ENCODE peak calls at places on chromosome 20, in four cellular contexts. X is IMR-90; J is naive thymus-derived CD4-positive, alpha-beta T cell; C is aorta. T is an unnamed sample.

GRCh38 chr20:21143194-21143890 is 17.5 kb downstream of the KIZ start:
- ATAC-seq in X (no peak), J (no peak), C (no peak), T (no peak)

GRCh38 chr20:8067082-8067481 is 47.5 kb upstream of the TMX4 start:
- ATAC-seq in X (no peak), J (no peak), C (no peak), T (no peak)

GRCh38 chr20:53866787-53867740 is 203.3 kb downstream of the BCAS1 start:
- ATAC-seq in X (peak), J (no peak), C (peak), T (no peak)

GRCh38 chr20:62501801-62502495 is 26.2 kb upstream of the GATA5 start:
- ATAC-seq in X (no peak), J (peak), C (no peak), T (peak)

GRCh38 chr20:38602185-38602581 is 574 bp downstream of the ARHGAP40 start:
- ATAC-seq in X (no peak), J (no peak), C (no peak), T (no peak)

GRCh38 chr20:33299111-33299603 is 16.1 kb downstream of the BPIFB1 start:
- ATAC-seq in X (peak), J (peak), C (no peak), T (peak)

GRCh38 chr20:51432251-51432784 is 110.2 kb downstream of the NFATC2 start:
- ATAC-seq in X (no peak), J (no peak), C (no peak), T (no peak)

GRCh38 chr20:14717124-14718004 is 380.0 kb upstream of the FLRT3 start:
- ATAC-seq in X (no peak), J (no peak), C (no peak), T (no peak)

GRCh38 chr20:13915244-13915643 is 75.2 kb downstream of the SEL1L2 start:
- ATAC-seq in X (no peak), J (no peak), C (no peak), T (no peak)

GRCh38 chr20:50460115-50460607 is 50.0 kb upstream of the PTPN1 start:
- ATAC-seq in X (no peak), J (no peak), C (peak), T (no peak)

GRCh38 chr20:10681466-10681865 is 7.7 kb upstream of the JAG1 start:
- ATAC-seq in X (no peak), J (no peak), C (no peak), T (no peak)

GRCh38 chr20:22428051-22428450 is 156.3 kb downstream of the FOXA2 start:
- ATAC-seq in X (no peak), J (no peak), C (no peak), T (no peak)

GRCh38 chr20:34943808-34944568 is 11.6 kb downstream of the GSS start:
- ATAC-seq in X (no peak), J (no peak), C (no peak), T (no peak)

GRCh38 chr20:43690943-43691598 is 24.2 kb downstream of the MYBL2 start:
- ATAC-seq in X (no peak), J (no peak), C (no peak), T (no peak)

GRCh38 chr20:59013959-59014608 is 5.1 kb upstream of the TUBB1 start:
- ATAC-seq in X (peak), J (peak), C (no peak), T (peak)

GRCh38 chr20:53699085-53699717 is 105.6 kb upstream of the ZNF217 start:
- ATAC-seq in X (no peak), J (no peak), C (no peak), T (no peak)

T was measured in activated T-helper 17 cell treated with anti-CD3 and anti-CD28 coated beads, Interleukin-2, amount 50 U/mL, for 72 hours.